ENCODE peak calls at places on chromosome 1, in eight cellular contexts. J, F, R, B, L, Z, U and A are unnamed samples.

GRCh38 chr1:180581635-180582039 is 22.9 kb downstream of the OVAAL start:
- DNase-seq in J (no peak), F (no peak), R (no peak), B (no peak), L (no peak), Z (no peak), U (peak; percentile 82), A (peak; percentile 44)

GRCh38 chr1:174053826-174054225 is 31.7 kb upstream of the RC3H1 start:
- DNase-seq in J (no peak), F (no peak), R (no peak), B (no peak), L (no peak), Z (no peak), U (no peak), A (no peak)

GRCh38 chr1:47984175-47984789 is 12.9 kb downstream of the TRABD2B start:
- DNase-seq in J (no peak), F (no peak), R (no peak), B (no peak), L (peak; percentile 29), Z (peak; percentile 51), U (no peak), A (no peak)

GRCh38 chr1:33407750-33408436 is 23.0 kb downstream of the PHC2 start:
- DNase-seq in J (no peak), F (no peak), R (no peak), B (no peak), L (no peak), Z (no peak), U (no peak), A (no peak)

GRCh38 chr1:228149341-228150020 is at the start of gene GJC2:
- DNase-seq in J (no peak), F (peak; percentile 73), R (no peak), B (no peak), L (no peak), Z (peak; percentile 36), U (no peak), A (no peak)

GRCh38 chr1:219123041-219123440 is 50.6 kb upstream of the LYPLAL1 start:
- DNase-seq in J (peak; percentile 18), F (no peak), R (no peak), B (no peak), L (no peak), Z (no peak), U (no peak), A (no peak)

GRCh38 chr1:84450916-84451315 is 28.1 kb upstream of the RPF1 start:
- DNase-seq in J (no peak), F (no peak), R (no peak), B (peak; percentile 18), L (no peak), Z (no peak), U (no peak), A (peak; percentile 19)

GRCh38 chr1:81802601-81803422 is 2.1 kb downstream of the ADGRL2 start:
- DNase-seq in J (peak; percentile 30), F (peak; percentile 63), R (peak; percentile 61), B (no peak), L (peak; percentile 71), Z (peak; percentile 83), U (peak; percentile 56), A (no peak)

DNA sequence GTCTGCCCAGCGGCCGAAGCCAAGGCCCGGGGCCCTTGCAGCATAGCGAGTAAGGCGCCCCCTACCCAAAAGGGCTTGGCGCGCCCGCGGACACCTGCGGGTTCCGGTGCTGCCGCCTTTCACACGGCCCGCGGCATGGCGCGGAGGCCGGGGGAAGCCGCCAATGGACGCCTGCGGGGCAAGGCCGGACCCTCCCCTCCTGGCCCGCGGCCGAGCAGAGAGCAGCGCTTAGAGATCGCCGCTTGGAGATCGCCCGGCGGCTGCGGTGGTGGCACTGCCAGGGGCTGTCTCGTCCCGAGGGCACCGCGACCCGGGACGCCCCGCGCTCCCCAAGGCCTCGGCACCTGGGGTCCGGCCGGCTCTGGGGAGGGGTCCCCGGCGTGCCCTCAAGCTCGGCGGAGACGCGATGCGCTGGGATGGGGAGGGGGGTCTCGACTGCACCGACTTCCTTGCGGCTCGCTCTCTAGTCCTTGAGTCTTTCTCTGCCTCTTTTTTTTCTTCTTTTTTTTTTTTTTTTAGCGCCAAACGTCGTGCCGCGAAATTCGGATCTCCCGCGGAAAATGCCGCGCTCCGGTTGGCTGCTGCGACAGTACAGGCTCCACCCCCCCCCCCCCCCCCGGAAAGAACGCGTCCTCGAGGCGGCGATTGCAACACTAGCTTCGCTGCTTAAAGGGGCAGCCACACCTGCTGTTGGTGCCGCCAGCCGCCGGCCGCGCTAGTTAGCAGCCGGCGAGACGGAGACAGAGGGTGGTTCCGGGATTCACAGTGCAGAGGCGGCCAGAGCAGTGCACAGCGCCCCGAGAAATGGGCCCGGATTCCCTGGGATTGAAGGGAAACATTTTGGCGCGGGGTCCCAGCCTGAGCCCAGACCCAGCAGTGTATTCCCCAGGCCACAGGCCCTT is at the start of gene E2F2:
- DNase-seq in J (peak; percentile 76), F (peak; percentile 81), R (peak; percentile 86), B (peak; percentile 81), L (peak; percentile 92), Z (peak; percentile 91), U (peak; percentile 78), A (peak; percentile 93)
- TF ChIP-seq CTCF in J (no peak), F (no peak), R (no peak), B (peak; percentile 30), L (no peak), Z (peak; percentile 17), U (peak; percentile 20), A (no peak)

GRCh38 chr1:65791396-65791795 is 1.3 kb upstream of the PDE4B start:
- DNase-seq in J (peak; percentile 19), F (no peak), R (no peak), B (no peak), L (no peak), Z (no peak), U (no peak), A (peak; percentile 33)

GRCh38 chr1:65793359-65793732 is 651 bp downstream of the PDE4B start:
- DNase-seq in J (no peak), F (peak; percentile 40), R (no peak), B (no peak), L (no peak), Z (peak; percentile 6), U (peak; percentile 11), A (no peak)

GRCh38 chr1:65791860-65792670 is 630 bp upstream of the PDE4B start:
- DNase-seq in J (no peak), F (peak; percentile 47), R (no peak), B (no peak), L (no peak), Z (peak; percentile 3), U (peak; percentile 31), A (no peak)

GRCh38 chr1:65795311-65795710 is 2.6 kb downstream of the PDE4B start:
- DNase-seq in J (no peak), F (no peak), R (no peak), B (no peak), L (no peak), Z (no peak), U (no peak), A (no peak)

DNA sequence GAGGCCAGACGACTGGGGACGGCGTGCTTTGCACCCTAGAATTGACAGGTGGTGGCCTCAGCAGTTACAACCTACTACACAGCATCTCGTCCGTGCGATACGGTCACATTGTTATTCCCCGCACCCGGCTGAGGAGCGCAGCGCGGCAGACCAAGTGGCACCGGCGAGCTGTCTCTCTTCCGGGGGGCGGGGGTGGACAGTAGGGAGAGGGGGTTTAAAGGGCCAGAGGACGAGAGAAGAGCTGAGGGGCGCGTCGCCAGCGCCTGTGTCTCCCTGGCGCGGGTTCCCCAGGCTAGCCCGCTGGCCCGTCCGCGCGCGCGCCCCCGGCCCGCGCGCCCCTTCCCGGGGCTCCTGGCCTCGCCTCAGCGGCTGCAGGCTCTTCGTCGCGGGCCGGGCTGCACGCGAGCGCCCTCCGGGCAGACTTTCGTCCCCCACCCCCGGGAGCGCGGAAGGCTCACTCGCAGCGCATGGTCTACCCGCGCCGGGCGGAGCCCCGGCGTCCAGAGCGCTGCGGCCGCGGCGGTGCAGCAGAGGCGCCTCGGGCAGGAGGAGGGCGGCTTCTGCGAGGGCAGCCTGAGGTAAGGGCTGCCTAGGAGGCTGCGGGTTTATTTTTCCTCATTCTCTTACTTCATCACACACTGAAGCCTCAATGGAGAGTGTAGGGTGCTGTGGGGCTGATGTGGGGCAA is at the start of gene PDE4B:
- DNase-seq in J (no peak), F (peak; percentile 49), R (peak; percentile 20), B (no peak), L (no peak), Z (peak; percentile 63), U (peak; percentile 41), A (no peak)
- H3K4me3 ChIP-seq in J (no peak within 1 kb of the TSS), F (peak within 1 kb of the TSS; percentile 51), R (peak within 1 kb of the TSS; percentile 30), B (no peak within 1 kb of the TSS), L (no peak within 1 kb of the TSS), Z (peak within 1 kb of the TSS; percentile 48), U (peak within 1 kb of the TSS; percentile 77), A (no peak within 1 kb of the TSS)

GRCh38 chr1:176639136-176639535 is 176.2 kb downstream of the PAPPA2 start:
- DNase-seq in J (no peak), F (no peak), R (no peak), B (no peak), L (no peak), Z (no peak), U (no peak), A (no peak)

GRCh38 chr1:176638713-176639112 is 175.7 kb downstream of the PAPPA2 start:
- DNase-seq in J (no peak), F (no peak), R (no peak), B (no peak), L (no peak), Z (no peak), U (no peak), A (no peak)

GRCh38 chr1:176648556-176648955 is 185.6 kb downstream of the PAPPA2 start:
- DNase-seq in J (no peak), F (no peak), R (no peak), B (no peak), L (no peak), Z (no peak), U (no peak), A (no peak)

DNA sequence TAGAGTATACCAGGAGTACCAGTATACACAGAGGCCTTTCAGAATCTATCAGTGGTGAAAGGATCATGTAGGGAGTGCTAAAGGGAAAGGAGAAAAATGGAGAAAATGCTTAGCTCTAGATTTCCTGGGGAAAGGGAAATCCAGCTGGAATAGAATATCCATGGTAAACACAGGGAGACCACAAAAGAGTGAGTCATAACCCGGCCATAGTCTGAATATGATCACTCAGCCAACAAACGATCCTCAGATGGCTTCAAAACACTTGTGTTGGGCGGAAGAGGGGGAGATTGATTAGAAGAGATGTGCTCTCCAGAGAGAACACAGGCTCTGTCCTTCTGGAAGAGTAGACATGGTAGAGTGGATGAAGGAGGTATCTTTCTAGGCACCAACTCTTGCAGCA is 180.6 kb downstream of the PAPPA2 start:
- DNase-seq in J (no peak), F (no peak), R (no peak), B (peak; percentile 57), L (no peak), Z (no peak), U (peak; percentile 80), A (no peak)
- TF ChIP-seq CTCF in J (no peak), F (no peak), R (no peak), B (no peak), L (no peak), Z (no peak), U (no peak), A (no peak)

GRCh38 chr1:85579619-85580018 is 942 bp upstream of the CCN1 start:
- DNase-seq in J (no peak), F (no peak), R (no peak), B (peak; percentile 75), L (no peak), Z (no peak), U (peak; percentile 84), A (no peak)

GRCh38 chr1:85582687-85583354 is 2.3 kb downstream of the CCN1 start:
- DNase-seq in J (no peak), F (no peak), R (no peak), B (peak; percentile 59), L (no peak), Z (no peak), U (peak; percentile 56), A (no peak)

GRCh38 chr1:85580046-85580411 is 532 bp upstream of the CCN1 start:
- DNase-seq in J (no peak), F (no peak), R (no peak), B (peak; percentile 79), L (no peak), Z (peak; percentile 47), U (peak; percentile 88), A (no peak)

GRCh38 chr1:85581802-85582686 is 1.5 kb downstream of the CCN1 start:
- DNase-seq in J (no peak), F (no peak), R (peak; percentile 32), B (peak; percentile 89), L (peak; percentile 54), Z (peak; percentile 70), U (peak; percentile 79), A (no peak)

DNA sequence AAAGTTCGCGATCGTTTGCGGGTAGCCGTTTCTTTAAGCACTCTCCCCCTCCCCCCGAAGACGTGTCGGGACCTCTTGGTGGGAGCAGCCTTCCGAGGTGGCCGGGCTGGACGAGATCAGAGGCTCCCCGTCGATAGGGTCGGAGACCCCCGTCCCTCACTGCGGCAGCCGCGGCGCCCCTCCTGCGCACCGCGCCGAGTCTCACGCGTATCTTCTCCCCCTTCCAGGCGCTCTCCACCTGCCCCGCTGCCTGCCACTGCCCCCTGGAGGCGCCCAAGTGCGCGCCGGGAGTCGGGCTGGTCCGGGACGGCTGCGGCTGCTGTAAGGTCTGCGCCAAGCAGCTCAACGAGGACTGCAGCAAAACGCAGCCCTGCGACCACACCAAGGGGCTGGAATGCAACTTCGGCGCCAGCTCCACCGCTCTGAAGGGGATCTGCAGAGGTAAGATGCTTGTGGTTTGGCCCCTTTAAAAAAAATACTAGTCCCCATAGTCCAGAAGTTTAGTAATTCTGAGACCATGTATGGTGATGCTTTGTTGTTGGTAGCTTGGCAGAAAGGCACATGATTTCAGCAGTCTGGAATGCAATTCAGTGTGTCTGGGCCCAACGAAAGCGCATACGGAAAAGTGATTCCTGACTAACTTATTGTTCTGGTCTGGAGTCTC is 709 bp downstream of the CCN1 start:
- DNase-seq in J (no peak), F (peak; percentile 60), R (peak; percentile 85), B (peak; percentile 69), L (peak; percentile 84), Z (peak; percentile 83), U (peak; percentile 89), A (no peak)
- H3K4me3 ChIP-seq in J (peak overlapping the region; percentile 89), F (peak overlapping the region; percentile 65), R (peak overlapping the region; percentile 69), B (peak overlapping the region; percentile 97), L (peak overlapping the region; percentile 11), Z (peak overlapping the region; percentile 94), U (peak overlapping the region; percentile 77), A (no peak overlapping the region)